ENCODE peak calls at places on chromosomes 13 and 19, in six cellular contexts. B is ascending aorta, Y is colonic mucosa, V is cardiac muscle cell, E is kidney epithelial cell, A is endodermal cell. N is an unnamed sample.

GRCh38 chr19:35903550-35904179 is 1.3 kb downstream of the HCST start:
- DNase-seq in B (peak; percentile 82), Y (peak; percentile 76), V (peak; percentile 73), E (peak; percentile 49), A (peak; percentile 92), N (peak; percentile 37)

GRCh38 chr13:51845574-51846318 is 769 bp upstream of the TMEM272 start:
- DNase-seq in B (no peak), Y (no peak), V (no peak), E (no peak), A (no peak), N (no peak)

GRCh38 chr13:110683203-110683883 is 22.6 kb downstream of the CARS2 start:
- DNase-seq in B (no peak), Y (no peak), V (peak; percentile 28), E (no peak), A (no peak), N (peak; percentile 24)

GRCh38 chr19:41904118-41904870 is 21.3 kb downstream of the ARHGEF1 start:
- DNase-seq in B (no peak), Y (peak; percentile 93), V (no peak), E (no peak), A (no peak), N (peak; percentile 63)

GRCh38 chr19:45200614-45201013 is 22.0 kb downstream of the BLOC1S3 start:
- DNase-seq in B (no peak), Y (no peak), V (peak; percentile 80), E (no peak), A (peak; percentile 86), N (peak; percentile 38)

GRCh38 chr19:7989071-7989575 is 16.3 kb downstream of the ELAVL1 start:
- DNase-seq in B (no peak), Y (no peak), V (no peak), E (peak; percentile 32), A (peak; percentile 55), N (peak; percentile 48)

GRCh38 chr19:33914599-33914998 is 117.9 kb downstream of the KCTD15 start:
- DNase-seq in B (no peak), Y (no peak), V (no peak), E (no peak), A (no peak), N (no peak)

GRCh38 chr19:13652810-13653590 is 111.3 kb upstream of the MRI1 start:
- DNase-seq in B (no peak), Y (no peak), V (no peak), E (no peak), A (no peak), N (no peak)

GRCh38 chr13:110479648-110480047 is 81.9 kb downstream of the RAB20 start:
- DNase-seq in B (no peak), Y (no peak), V (no peak), E (no peak), A (no peak), N (no peak)

GRCh38 chr19:16143399-16144215 is at the start of gene HSH2D:
- DNase-seq in B (peak; percentile 30), Y (peak; percentile 92), V (no peak), E (peak; percentile 38), A (peak; percentile 87), N (peak; percentile 52)

GRCh38 chr13:112802808-112803207 is 113.0 kb downstream of the ATP11A start:
- DNase-seq in B (no peak), Y (no peak), V (no peak), E (no peak), A (no peak), N (no peak)

GRCh38 chr13:67036694-67037093 is 193.4 kb downstream of the PCDH9 start:
- DNase-seq in B (no peak), Y (no peak), V (no peak), E (no peak), A (no peak), N (no peak)

GRCh38 chr19:27752530-27753184 is 1460.3 kb downstream of the UQCRFS1 start:
- DNase-seq in B (no peak), Y (no peak), V (no peak), E (no peak), A (no peak), N (no peak)

GRCh38 chr13:31029129-31029528 is 96.7 kb downstream of the TEX26 start:
- DNase-seq in B (no peak), Y (no peak), V (no peak), E (no peak), A (no peak), N (no peak)

GRCh38 chr13:98214008-98214643 is 37.1 kb upstream of the RNF113B start:
- DNase-seq in B (no peak), Y (no peak), V (peak; percentile 56), E (no peak), A (no peak), N (peak; percentile 50)

GRCh38 chr19:6761053-6761676 is 6.1 kb downstream of the SH2D3A start:
- DNase-seq in B (no peak), Y (no peak), V (no peak), E (no peak), A (peak; percentile 73), N (no peak)

GRCh38 chr19:41994994-41995958 is 1.2 kb upstream of the ATP1A3 start:
- DNase-seq in B (no peak), Y (no peak), V (no peak), E (no peak), A (no peak), N (no peak)

GRCh38 chr13:23934481-23934880 is 37.2 kb upstream of the C1QTNF9B start:
- DNase-seq in B (no peak), Y (no peak), V (no peak), E (no peak), A (no peak), N (no peak)

GRCh38 chr13:43785166-43785680 is 1.5 kb downstream of the ENOX1 start:
- DNase-seq in B (no peak), Y (no peak), V (peak; percentile 19), E (no peak), A (no peak), N (no peak)

GRCh38 chr13:43782686-43783085 is 4.1 kb downstream of the ENOX1 start:
- DNase-seq in B (no peak), Y (no peak), V (no peak), E (no peak), A (no peak), N (peak; percentile 78)

GRCh38 chr13:43785681-43786471 is 896 bp downstream of the ENOX1 start:
- DNase-seq in B (no peak), Y (peak; percentile 71), V (peak; percentile 82), E (no peak), A (peak; percentile 88), N (peak; percentile 50)

GRCh38 chr13:43784491-43784890 is 2.3 kb downstream of the ENOX1 start:
- DNase-seq in B (no peak), Y (no peak), V (no peak), E (no peak), A (no peak), N (no peak)

GRCh38 chr13:43783820-43784219 is 3.0 kb downstream of the ENOX1 start:
- DNase-seq in B (no peak), Y (no peak), V (peak; percentile 67), E (no peak), A (no peak), N (peak; percentile 67)
- TF ChIP-seq CTCF in B (no peak), Y (no peak), V (no peak), E (no peak), A (no peak), N (no peak)

GRCh38 chr19:15104411-15104810 is 2.8 kb upstream of the SYDE1 start:
- DNase-seq in B (no peak), Y (no peak), V (no peak), E (no peak), A (no peak), N (no peak)

GRCh38 chr19:15107056-15108010 is at the start of gene SYDE1:
- DNase-seq in B (no peak), Y (no peak), V (peak; percentile 80), E (no peak), A (peak; percentile 91), N (no peak)

GRCh38 chr19:15108145-15108844 is 1.1 kb downstream of the SYDE1 start:
- DNase-seq in B (no peak), Y (no peak), V (peak; percentile 21), E (no peak), A (peak; percentile 62), N (no peak)

GRCh38 chr19:15104003-15104402 is 3.2 kb upstream of the SYDE1 start:
- DNase-seq in B (no peak), Y (no peak), V (no peak), E (no peak), A (no peak), N (no peak)

DNA sequence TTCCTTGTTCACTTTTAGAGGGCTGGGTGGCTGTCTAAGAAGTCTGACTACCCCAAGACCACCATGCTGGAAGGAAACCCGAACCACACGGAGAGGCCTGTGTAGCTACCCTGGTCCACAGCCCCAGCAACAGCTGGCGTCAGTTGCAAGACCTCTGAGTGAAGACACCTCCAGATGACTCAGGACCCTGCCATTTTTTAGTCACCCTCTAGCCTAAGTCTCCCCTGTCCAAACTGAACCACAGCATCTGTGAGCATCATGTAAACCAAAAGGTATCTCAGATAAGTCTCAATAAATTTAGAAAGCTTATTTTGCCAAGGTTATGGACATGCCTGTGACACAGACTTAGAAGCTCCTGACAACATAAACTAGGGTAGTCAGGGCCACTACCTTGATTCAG is 2.2 kb upstream of the SYDE1 start:
- DNase-seq in B (no peak), Y (no peak), V (no peak), E (no peak), A (no peak), N (no peak)
- H3K27me3 ChIP-seq in B (no peaks in the 10 kb centered on the region), Y (peaks cover 14% of the 10 kb centered on the region), V (no peaks in the 10 kb centered on the region), E (no peaks in the 10 kb centered on the region), A (no peaks in the 10 kb centered on the region), N (no peaks in the 10 kb centered on the region)

DNA sequence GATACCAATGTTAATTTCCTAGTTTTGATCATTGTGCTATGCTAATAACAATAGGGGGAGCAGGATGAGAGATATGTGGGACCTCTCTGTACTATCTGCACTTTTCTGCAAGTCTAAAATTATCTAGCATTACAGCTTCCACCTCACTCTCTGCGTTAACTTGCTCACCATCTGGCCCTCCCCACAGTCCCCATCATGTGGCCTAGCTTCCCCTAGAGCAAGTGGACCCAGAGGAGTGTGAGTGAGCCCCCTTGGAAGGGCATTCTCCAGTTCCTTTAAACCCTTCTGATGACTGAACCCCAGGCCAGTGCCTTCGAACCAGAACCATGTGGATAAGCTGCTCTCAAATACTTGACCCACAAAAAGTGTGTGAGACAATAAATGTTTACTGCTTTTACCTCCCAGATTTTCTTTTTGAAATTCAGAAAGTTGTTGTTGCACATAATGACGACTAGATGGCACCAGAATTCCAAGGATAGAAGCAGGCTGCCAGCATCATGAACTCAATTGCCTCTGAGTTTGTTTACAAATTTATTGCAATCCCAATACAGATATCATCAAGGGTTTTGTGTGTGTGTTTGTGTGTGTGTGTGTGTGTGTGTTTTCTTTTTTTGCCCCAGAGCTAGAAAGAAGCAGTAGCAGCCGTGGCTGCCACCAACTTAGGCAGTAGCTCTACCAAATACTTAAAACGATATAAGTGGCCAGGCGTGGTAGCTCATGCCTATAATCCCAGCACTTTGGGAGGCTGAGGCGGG is 49.0 kb upstream of the ZNF780A start:
- DNase-seq in B (no peak), Y (no peak), V (peak; percentile 67), E (no peak), A (no peak), N (peak; percentile 50)
- TF ChIP-seq CTCF in B (peak; percentile 76), Y (peak; percentile 55), V (peak; percentile 64), E (peak; percentile 64), A (peak; percentile 83), N (peak; percentile 58)

DNA sequence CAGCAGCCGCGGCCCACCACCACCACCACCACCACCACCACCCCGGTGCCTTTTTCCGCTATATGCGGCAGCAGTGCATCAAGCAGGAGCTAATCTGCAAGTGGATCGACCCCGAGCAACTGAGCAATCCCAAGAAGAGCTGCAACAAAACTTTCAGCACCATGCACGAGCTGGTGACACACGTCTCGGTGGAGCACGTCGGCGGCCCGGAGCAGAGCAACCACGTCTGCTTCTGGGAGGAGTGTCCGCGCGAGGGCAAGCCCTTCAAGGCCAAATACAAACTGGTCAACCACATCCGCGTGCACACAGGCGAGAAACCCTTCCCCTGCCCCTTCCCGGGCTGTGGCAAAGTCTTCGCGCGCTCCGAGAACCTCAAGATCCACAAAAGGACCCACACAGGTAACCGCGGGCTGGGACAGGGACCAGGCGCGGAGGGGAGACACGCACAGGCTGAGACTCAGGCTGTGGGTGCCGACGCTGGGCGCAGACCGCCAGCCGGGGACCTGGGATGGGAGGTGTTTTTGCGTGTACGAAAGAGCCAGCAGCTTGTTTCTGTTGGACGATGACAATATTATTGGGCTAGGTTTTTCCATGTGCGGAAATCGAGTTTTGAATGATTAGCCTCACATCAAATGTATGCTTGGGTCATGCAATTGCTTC is 1.3 kb downstream of the ZIC2 start:
- DNase-seq in B (no peak), Y (no peak), V (no peak), E (no peak), A (no peak), N (no peak)
- H3K27me3 ChIP-seq in B (peaks cover 67% of the 10 kb centered on the region), Y (peaks cover 94% of the 10 kb centered on the region), V (peaks cover 96% of the 10 kb centered on the region), E (peaks cover 80% of the 10 kb centered on the region), A (peaks cover 4% of the 10 kb centered on the region), N (peaks cover 64% of the 10 kb centered on the region)